ENCODE peak calls at places on chromosomes 4 and X, in seven cellular contexts. Y is neural progenitor cell, S is choroid plexus epithelial cell, B is WTC11, G is A549, W is left ventricle myocardium inferior, D is adrenal gland. J is an unnamed sample.

GRCh38 chrX:1484638-1485019 is 31.9 kb upstream of the ASMTL start:
- DNase-seq in W (no peak), B (no peak), D (no peak), S (no peak), Y (no peak), G (no peak), J (no peak)

GRCh38 chr4:183563874-183564273 is 59.0 kb downstream of the ING2 start:
- DNase-seq in W (no peak), B (no peak), D (peak; percentile 85), G (no peak), S (peak; percentile 46), Y (no peak), J (no peak)

GRCh38 chrX:139892512-139892911 is 40.3 kb downstream of the ATP11C start:
- DNase-seq in D (no peak), Y (no peak), W (no peak), B (no peak), S (no peak), G (no peak), J (no peak)

GRCh38 chrX:9842541-9842940 is 56.3 kb downstream of the SHROOM2 start:
- DNase-seq in B (peak; percentile 34), Y (peak; percentile 58), D (no peak), S (no peak), W (no peak), G (no peak), J (no peak)

GRCh38 chrX:153728095-153728494 is 3.4 kb downstream of the ABCD1 start:
- DNase-seq in G (no peak), B (no peak), Y (no peak), S (no peak), D (no peak), W (no peak), J (no peak)

GRCh38 chrX:74523870-74524735 is 90.3 kb downstream of the RLIM start:
- DNase-seq in B (no peak), Y (no peak), G (no peak), S (no peak), W (no peak), D (no peak), J (no peak)

GRCh38 chr4:101039367-101039766 is 308.0 kb downstream of the PPP3CA start:
- DNase-seq in S (no peak), D (no peak), G (no peak), Y (no peak), B (no peak), W (no peak), J (no peak)

GRCh38 chr4:40576651-40577480 is 52.8 kb downstream of the RBM47 start:
- DNase-seq in Y (peak; percentile 36), G (peak; percentile 85), W (peak; percentile 49), S (peak; percentile 72), B (no peak), D (peak; percentile 84), J (no peak)

GRCh38 chr4:140286503-140286902 is 86.9 kb upstream of the SCOC start:
- DNase-seq in G (no peak), Y (no peak), D (peak; percentile 93), B (no peak), S (no peak), W (no peak), J (no peak)

GRCh38 chr4:67632492-67632891 is 68.5 kb downstream of the UBA6 start:
- DNase-seq in D (no peak), W (no peak), G (no peak), Y (no peak), S (no peak), B (no peak), J (no peak)

GRCh38 chrX:19825271-19825670 is 62.1 kb downstream of the SH3KBP1 start:
- DNase-seq in W (no peak), S (no peak), G (no peak), Y (no peak), B (no peak), D (no peak), J (no peak)
- TF ChIP-seq CTCF in W (no peak), S (no peak), G (no peak), Y (no peak), B (no peak), D (no peak), J (no peak)

DNA sequence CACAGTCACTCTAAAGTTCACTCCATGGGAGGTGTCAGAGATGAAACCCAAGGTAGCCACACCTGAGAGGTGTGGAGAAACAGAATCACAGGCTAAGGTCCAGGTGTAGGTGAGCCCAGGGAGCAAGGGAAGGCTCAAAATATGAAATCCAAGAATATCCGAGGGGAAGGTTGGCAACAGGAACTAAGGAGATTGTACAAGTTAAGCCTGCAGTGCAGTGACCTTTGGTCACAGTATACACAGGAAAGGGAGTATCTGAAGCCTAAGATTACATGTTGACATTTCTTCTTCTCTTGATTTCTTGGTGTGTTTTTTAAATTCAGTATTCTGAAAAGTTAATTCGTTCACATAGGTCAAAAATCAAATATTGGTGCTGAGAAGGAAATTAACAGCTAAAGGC is 46.5 kb downstream of the PHF8 start:
- DNase-seq in Y (no peak), S (no peak), G (no peak), W (no peak), B (no peak), D (no peak), J (no peak)
- TF ChIP-seq CTCF in Y (no peak), S (no peak), G (no peak), W (no peak), B (no peak), D (no peak), J (no peak)

GRCh38 chrX:47629419-47630210 is at the start of gene CFP:
- DNase-seq in Y (no peak), B (no peak), W (no peak), D (no peak), G (no peak), S (no peak), J (no peak)

GRCh38 chrX:47625365-47625764 is 4.4 kb downstream of the CFP start:
- DNase-seq in G (no peak), B (no peak), S (no peak), W (no peak), Y (no peak), D (no peak), J (no peak)

GRCh38 chrX:47631676-47632075 is 1.9 kb upstream of the CFP start:
- DNase-seq in D (no peak), B (no peak), Y (no peak), W (no peak), G (no peak), S (no peak), J (no peak)

GRCh38 chrX:47632664-47633063 is 2.9 kb upstream of the CFP start:
- DNase-seq in B (no peak), S (no peak), G (no peak), D (no peak), W (no peak), Y (no peak), J (no peak)

GRCh38 chrX:47628980-47629379 is 750 bp downstream of the CFP start:
- DNase-seq in B (peak; percentile 23), D (no peak), G (no peak), W (no peak), Y (no peak), S (no peak), J (no peak)
- TF ChIP-seq CTCF in B (no peak), D (no peak), G (no peak), W (no peak), Y (no peak), S (peak; percentile 36), J (no peak)

GRCh38 chr4:10186228-10187214 is 69.9 kb upstream of the WDR1 start:
- DNase-seq in D (no peak), B (no peak), W (no peak), Y (no peak), S (no peak), G (no peak), J (no peak)
- TF ChIP-seq CTCF in D (peak; percentile 4), B (no peak), W (no peak), Y (no peak), S (peak; percentile 21), G (no peak), J (peak; percentile 33)

GRCh38 chrX:41009816-41010187 is 75.4 kb upstream of the USP9X start:
- DNase-seq in D (no peak), Y (no peak), B (no peak), G (no peak), W (no peak), S (no peak), J (no peak)

GRCh38 chrX:41014776-41015175 is 70.5 kb upstream of the USP9X start:
- DNase-seq in S (no peak), B (no peak), G (no peak), W (no peak), Y (no peak), D (no peak), J (no peak)

GRCh38 chrX:41005445-41005992 is 79.7 kb upstream of the USP9X start:
- DNase-seq in G (no peak), S (no peak), D (no peak), Y (no peak), W (no peak), B (no peak), J (no peak)

DNA sequence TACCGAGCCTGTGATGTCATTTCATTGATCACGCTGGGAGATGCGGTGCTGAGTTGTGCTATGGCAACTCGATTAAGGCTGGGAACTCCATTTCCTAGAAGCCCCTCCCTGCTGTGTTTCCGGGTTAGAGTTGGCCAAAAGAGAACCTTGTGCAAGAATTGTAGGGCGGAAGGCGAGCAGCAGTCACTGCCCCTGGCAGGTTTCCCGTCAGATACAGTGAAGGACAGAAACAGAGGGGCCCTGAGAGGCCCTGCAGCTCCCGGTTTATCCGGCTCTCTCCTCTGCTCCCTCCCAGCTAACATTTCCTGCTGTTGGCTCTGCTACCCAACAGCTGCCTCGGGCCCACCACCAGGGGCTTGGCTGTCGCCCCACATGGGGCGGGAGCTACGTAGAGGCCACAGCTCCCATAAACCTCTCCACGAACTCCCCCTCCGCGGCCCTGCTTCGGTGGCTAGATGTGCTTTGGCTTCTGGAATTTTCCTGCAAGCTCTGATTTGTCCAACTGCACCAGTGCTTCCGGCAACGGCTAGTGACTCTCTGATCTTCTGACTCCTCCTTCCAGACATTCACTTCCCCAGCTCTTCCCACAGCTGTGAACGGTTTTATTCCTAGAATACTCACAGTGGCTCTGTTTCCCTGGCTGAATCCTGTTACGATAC is 74.9 kb upstream of the USP9X start:
- DNase-seq in S (peak; percentile 94), W (peak; percentile 73), D (peak; percentile 93), B (peak; percentile 41), G (peak; percentile 47), Y (peak; percentile 52), J (no peak)
- TF ChIP-seq CTCF in S (peak; percentile 31), W (peak; percentile 46), D (peak; percentile 44), B (no peak), G (no peak), Y (peak; percentile 33), J (peak; percentile 46)